ENCODE peak calls at places on chromosomes 2 and 18, in seven cellular contexts. One of them, this sample, is unnamed. For H3K4me1, the result is how much of the 10 kb centered on the place peaks cover.

GRCh38 chr2:227612546-227613271 is 1.9 kb downstream of the SCYGR3 start:
- DNase-seq in HCT116: no peak
- DNase-seq in K562: no peak
- DNase-seq in SK-N-SH: no peak
- DNase-seq in HepG2: no peak
- DNase-seq in H1: no peak
- DNase-seq in GM12878: no peak
- DNase-seq in this sample: no peak

GRCh38 chr2:95004702-95005101 is 20.8 kb upstream of the MAL start:
- DNase-seq in HCT116: no peak
- DNase-seq in K562: no peak
- DNase-seq in SK-N-SH: no peak
- DNase-seq in HepG2: no peak
- DNase-seq in H1: no peak
- DNase-seq in GM12878: no peak
- DNase-seq in this sample: no peak

GRCh38 chr2:187569042-187569441 is 14.8 kb upstream of the TFPI start:
- DNase-seq in HCT116: no peak
- DNase-seq in K562: no peak
- DNase-seq in SK-N-SH: no peak
- DNase-seq in HepG2: no peak
- DNase-seq in H1: no peak
- DNase-seq in GM12878: no peak
- DNase-seq in this sample: no peak

GRCh38 chr2:173966274-173967098 is 1.3 kb upstream of the SP3 start:
- DNase-seq in HCT116: no peak
- DNase-seq in K562: no peak
- DNase-seq in SK-N-SH: no peak
- DNase-seq in HepG2: peak
- DNase-seq in H1: no peak
- DNase-seq in GM12878: no peak
- DNase-seq in this sample: no peak

GRCh38 chr2:20476950-20477349 is 30.1 kb downstream of the RHOB start:
- DNase-seq in HCT116: no peak
- DNase-seq in K562: no peak
- DNase-seq in SK-N-SH: no peak
- DNase-seq in HepG2: no peak
- DNase-seq in H1: no peak
- DNase-seq in GM12878: no peak
- DNase-seq in this sample: no peak

GRCh38 chr2:71417300-71418202 is 35.8 kb upstream of the DYSF start:
- DNase-seq in HCT116: peak
- DNase-seq in K562: no peak
- DNase-seq in SK-N-SH: no peak
- DNase-seq in HepG2: no peak
- DNase-seq in H1: no peak
- DNase-seq in GM12878: no peak
- DNase-seq in this sample: no peak

GRCh38 chr18:14914126-14914525 is 166.2 kb downstream of the ANKRD30B start:
- DNase-seq in HCT116: no peak
- DNase-seq in K562: no peak
- DNase-seq in SK-N-SH: no peak
- DNase-seq in HepG2: no peak
- DNase-seq in H1: no peak
- DNase-seq in GM12878: no peak
- DNase-seq in this sample: no peak

GRCh38 chr2:71556811-71557210 is 103.5 kb downstream of the DYSF start:
- DNase-seq in HCT116: no peak
- DNase-seq in K562: no peak
- DNase-seq in SK-N-SH: no peak
- DNase-seq in HepG2: no peak
- DNase-seq in H1: no peak
- DNase-seq in GM12878: no peak
- DNase-seq in this sample: no peak

GRCh38 chr2:105404736-105405135 is 5.9 kb upstream of the FHL2 start:
- DNase-seq in HCT116: no peak
- DNase-seq in K562: no peak
- DNase-seq in SK-N-SH: no peak
- DNase-seq in HepG2: no peak
- DNase-seq in H1: no peak
- DNase-seq in GM12878: no peak
- DNase-seq in this sample: no peak

GRCh38 chr2:105401867-105402266 is 3.0 kb upstream of the FHL2 start:
- DNase-seq in HCT116: no peak
- DNase-seq in K562: no peak
- DNase-seq in SK-N-SH: no peak
- DNase-seq in HepG2: no peak
- DNase-seq in H1: no peak
- DNase-seq in GM12878: no peak
- DNase-seq in this sample: no peak

GRCh38 chr2:105403241-105403784 is 4.5 kb upstream of the FHL2 start:
- DNase-seq in HCT116: no peak
- DNase-seq in K562: no peak
- DNase-seq in SK-N-SH: no peak
- DNase-seq in HepG2: no peak
- DNase-seq in H1: no peak
- DNase-seq in GM12878: no peak
- DNase-seq in this sample: no peak

GRCh38 chr2:105403785-105404698 is 5.2 kb upstream of the FHL2 start:
- DNase-seq in HCT116: peak
- DNase-seq in K562: peak
- DNase-seq in SK-N-SH: no peak
- DNase-seq in HepG2: no peak
- DNase-seq in H1: no peak
- DNase-seq in GM12878: no peak
- DNase-seq in this sample: no peak

DNA sequence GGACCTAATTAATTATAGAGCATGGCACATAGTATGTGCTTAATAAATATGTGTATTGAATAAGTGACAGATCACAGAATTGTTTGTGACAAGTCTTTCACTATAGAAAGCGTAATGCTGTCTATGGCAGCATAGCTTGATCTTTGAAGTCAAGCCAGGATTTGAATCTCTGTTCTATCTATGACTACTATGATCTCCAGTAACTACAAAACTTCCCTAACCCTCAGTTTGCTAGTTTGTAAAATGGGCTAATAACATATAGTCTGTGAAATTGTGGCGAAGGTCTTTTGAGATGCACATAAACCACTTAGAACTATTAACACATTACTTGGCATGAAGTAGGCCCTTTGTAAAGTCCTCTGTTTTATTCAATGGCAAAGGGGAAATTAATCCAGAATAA is 4.0 kb upstream of the FHL2 start:
- DNase-seq in HCT116: no peak
- DNase-seq in K562: no peak
- DNase-seq in SK-N-SH: no peak
- DNase-seq in HepG2: no peak
- DNase-seq in H1: no peak
- DNase-seq in GM12878: no peak
- DNase-seq in this sample: no peak
- H3K4me1 ChIP-seq in HCT116: under half
- H3K4me1 ChIP-seq in K562: under half
- H3K4me1 ChIP-seq in SK-N-SH: under half
- H3K4me1 ChIP-seq in HepG2: under half
- H3K4me1 ChIP-seq in H1: under half
- H3K4me1 ChIP-seq in GM12878: under half
- H3K4me1 ChIP-seq in this sample: under half

GRCh38 chr18:36305375-36305774 is 7.9 kb downstream of the FHOD3 start:
- DNase-seq in HCT116: no peak
- DNase-seq in K562: no peak
- DNase-seq in SK-N-SH: no peak
- DNase-seq in HepG2: no peak
- DNase-seq in H1: no peak
- DNase-seq in GM12878: no peak
- DNase-seq in this sample: no peak
- TF ChIP-seq YY1 in HCT116: no peak
- TF ChIP-seq YY1 in K562: no peak
- TF ChIP-seq YY1 in SK-N-SH: no peak
- TF ChIP-seq YY1 in HepG2: no peak
- TF ChIP-seq YY1 in H1: no peak
- TF ChIP-seq YY1 in GM12878: no peak
- TF ChIP-seq YY1 in this sample: no peak

GRCh38 chr2:43708891-43709290 is 32.7 kb upstream of the C1GALT1C1L start:
- DNase-seq in HCT116: no peak
- DNase-seq in K562: no peak
- DNase-seq in SK-N-SH: no peak
- DNase-seq in HepG2: no peak
- DNase-seq in H1: no peak
- DNase-seq in GM12878: no peak
- DNase-seq in this sample: no peak
- H3K9ac ChIP-seq in HCT116: no peak
- H3K9ac ChIP-seq in K562: no peak
- H3K9ac ChIP-seq in SK-N-SH: no peak
- H3K9ac ChIP-seq in HepG2: no peak
- H3K9ac ChIP-seq in H1: no peak
- H3K9ac ChIP-seq in GM12878: no peak
- H3K9ac ChIP-seq in this sample: no peak

GRCh38 chr18:67432806-67433205 is 83.7 kb downstream of the DSEL start:
- DNase-seq in HCT116: no peak
- DNase-seq in K562: no peak
- DNase-seq in SK-N-SH: no peak
- DNase-seq in HepG2: no peak
- DNase-seq in H1: no peak
- DNase-seq in GM12878: no peak
- DNase-seq in this sample: no peak
- H3K4me1 ChIP-seq in HCT116: under half
- H3K4me1 ChIP-seq in K562: under half
- H3K4me1 ChIP-seq in SK-N-SH: under half
- H3K4me1 ChIP-seq in HepG2: under half
- H3K4me1 ChIP-seq in H1: under half
- H3K4me1 ChIP-seq in GM12878: under half
- H3K4me1 ChIP-seq in this sample: under half

GRCh38 chr2:241729868-241730267 is 4.6 kb upstream of the D2HGDH start:
- DNase-seq in HCT116: no peak
- DNase-seq in K562: no peak
- DNase-seq in SK-N-SH: peak
- DNase-seq in HepG2: no peak
- DNase-seq in H1: no peak
- DNase-seq in GM12878: no peak
- DNase-seq in this sample: no peak

GRCh38 chr2:241728000-241728399 is 6.4 kb upstream of the D2HGDH start:
- DNase-seq in HCT116: no peak
- DNase-seq in K562: no peak
- DNase-seq in SK-N-SH: peak
- DNase-seq in HepG2: no peak
- DNase-seq in H1: no peak
- DNase-seq in GM12878: no peak
- DNase-seq in this sample: no peak

GRCh38 chr2:241733391-241734207 is 831 bp upstream of the D2HGDH start:
- DNase-seq in HCT116: no peak
- DNase-seq in K562: no peak
- DNase-seq in SK-N-SH: no peak
- DNase-seq in HepG2: no peak
- DNase-seq in H1: no peak
- DNase-seq in GM12878: no peak
- DNase-seq in this sample: no peak

GRCh38 chr2:241728627-241729026 is 5.8 kb upstream of the D2HGDH start:
- DNase-seq in HCT116: no peak
- DNase-seq in K562: no peak
- DNase-seq in SK-N-SH: peak
- DNase-seq in HepG2: no peak
- DNase-seq in H1: no peak
- DNase-seq in GM12878: no peak
- DNase-seq in this sample: no peak

GRCh38 chr2:241730679-241731293 is 3.6 kb upstream of the D2HGDH start:
- DNase-seq in HCT116: no peak
- DNase-seq in K562: peak
- DNase-seq in SK-N-SH: no peak
- DNase-seq in HepG2: no peak
- DNase-seq in H1: no peak
- DNase-seq in GM12878: no peak
- DNase-seq in this sample: no peak
- TF ChIP-seq YY1 in HCT116: no peak
- TF ChIP-seq YY1 in K562: no peak
- TF ChIP-seq YY1 in SK-N-SH: no peak
- TF ChIP-seq YY1 in HepG2: no peak
- TF ChIP-seq YY1 in H1: no peak
- TF ChIP-seq YY1 in GM12878: no peak
- TF ChIP-seq YY1 in this sample: no peak

GRCh38 chr2:46848446-46848845 is 67.2 kb downstream of the MCFD2 start:
- DNase-seq in HCT116: no peak
- DNase-seq in K562: no peak
- DNase-seq in SK-N-SH: no peak
- DNase-seq in HepG2: no peak
- DNase-seq in H1: no peak
- DNase-seq in GM12878: no peak
- DNase-seq in this sample: no peak
- H3K9ac ChIP-seq in HCT116: no peak
- H3K9ac ChIP-seq in K562: peak
- H3K9ac ChIP-seq in SK-N-SH: peak
- H3K9ac ChIP-seq in HepG2: no peak
- H3K9ac ChIP-seq in H1: no peak
- H3K9ac ChIP-seq in GM12878: no peak
- H3K9ac ChIP-seq in this sample: no peak

This sample was measured in NT2/D1.